ENCODE peak calls at places on chromosome 14, in four cellular contexts. Q is fibroblast of mammary gland, Y is fibroblast of villous mesenchyme, O is heart right ventricle. A is an unnamed sample.

GRCh38 chr14:79730911-79731310 is 480.4 kb downstream of the DIO2 start:
- DNase-seq in Q (no peak), O (no peak), Y (no peak), A (no peak)

GRCh38 chr14:37862263-37862662 is 266.8 kb downstream of the TTC6 start:
- DNase-seq in O (no peak), Q (no peak), Y (no peak), A (no peak)

GRCh38 chr14:55721353-55721752 is 141.3 kb downstream of the KTN1 start:
- DNase-seq in Q (peak), Y (peak), O (no peak), A (peak)

GRCh38 chr14:96934961-96935360 is 137.8 kb downstream of the VRK1 start:
- DNase-seq in O (no peak), Y (no peak), Q (no peak), A (no peak)

GRCh38 chr14:63478024-63478423 is 65.2 kb downstream of the PPP2R5E start:
- DNase-seq in Y (peak), O (no peak), Q (no peak), A (no peak)

GRCh38 chr14:77508249-77508648 is 9.6 kb upstream of the ISM2 start:
- DNase-seq in Q (peak), Y (peak), O (no peak), A (peak)

GRCh38 chr14:57380935-57381334 is 9.5 kb upstream of the NAA30 start:
- DNase-seq in Y (no peak), Q (no peak), O (no peak), A (no peak)

GRCh38 chr14:88030079-88030478 is 25.1 kb downstream of the GPR65 start:
- DNase-seq in Q (no peak), Y (no peak), O (no peak), A (no peak)

GRCh38 chr14:90419200-90419599 is 22.4 kb downstream of the CALM1 start:
- DNase-seq in O (peak), Q (peak), Y (peak), A (peak)

GRCh38 chr14:19917955-19918518 is 2.4 kb upstream of the OR4K5 start:
- DNase-seq in O (no peak), Q (no peak), Y (no peak), A (no peak)

GRCh38 chr14:70642313-70643235 is 858 bp downstream of the TTC9 start:
- DNase-seq in Q (no peak), Y (no peak), O (no peak), A (no peak)

GRCh38 chr14:61421212-61421923 is 100.0 kb downstream of the PRKCH start:
- DNase-seq in Y (no peak), Q (no peak), O (no peak), A (no peak)

GRCh38 chr14:22614240-22614799 is 16.2 kb downstream of the ABHD4 start:
- DNase-seq in O (no peak), Y (peak), Q (peak), A (peak)

GRCh38 chr14:103858063-103858820 is 10.9 kb upstream of the PPP1R13B start:
- DNase-seq in Y (no peak), O (no peak), Q (no peak), A (no peak)

GRCh38 chr14:93857081-93857480 is 68.8 kb upstream of the PRIMA1 start:
- DNase-seq in Q (no peak), O (no peak), Y (no peak), A (no peak)

GRCh38 chr14:69818760-69819191 is 21.7 kb upstream of the SLC10A1 start:
- DNase-seq in O (peak), Q (peak), Y (peak), A (peak)

GRCh38 chr14:68976160-68977067 is 2.7 kb downstream of the ACTN1 start:
- DNase-seq in Q (peak), Y (no peak), O (peak), A (no peak)

GRCh38 chr14:23183076-23183475 is 384 bp downstream of the SLC7A8 start:
- DNase-seq in Q (no peak), Y (no peak), O (no peak), A (no peak)

GRCh38 chr14:59739794-59740193 is 130.8 kb downstream of the RTN1 start:
- DNase-seq in Y (no peak), Q (no peak), O (no peak), A (peak)

GRCh38 chr14:78959674-78960264 is 789.6 kb downstream of the NRXN3 start:
- DNase-seq in Y (peak), O (peak), Q (peak), A (peak)

GRCh38 chr14:89750206-89750867 is 204.2 kb downstream of the EFCAB11 start:
- DNase-seq in Y (peak), Q (peak), O (no peak), A (no peak)

GRCh38 chr14:54194501-54194900 is 202.3 kb upstream of the CDKN3 start:
- DNase-seq in Y (no peak), Q (no peak), O (no peak), A (peak)

GRCh38 chr14:74557691-74558090 is 54.3 kb downstream of the LTBP2 start:
- DNase-seq in Q (no peak), Y (no peak), O (no peak), A (no peak)

GRCh38 chr14:34971801-34972200 is 11.0 kb upstream of the SRP54 start:
- DNase-seq in O (no peak), Y (no peak), Q (no peak), A (no peak)

GRCh38 chr14:22489247-22489551 is 99.8 kb downstream of the DAD1 start:
- DNase-seq in O (no peak), Q (no peak), Y (no peak), A (no peak)

GRCh38 chr14:64760146-64760755 is 56.0 kb downstream of the PLEKHG3 start:
- DNase-seq in Q (peak), O (peak), Y (peak), A (peak)

GRCh38 chr14:21070083-21070609 is at the start of gene ARHGEF40:
- DNase-seq in Q (no peak), Y (peak), O (peak), A (peak)

GRCh38 chr14:105376521-105377440 is 21.6 kb upstream of the TEX22 start:
- DNase-seq in Y (no peak), Q (no peak), O (no peak), A (no peak)

GRCh38 chr14:22536853-22537338 is 52.1 kb downstream of the DAD1 start:
- DNase-seq in O (peak), Y (peak), Q (peak), A (peak)

GRCh38 chr14:77097006-77097688 is 911 bp upstream of the CIPC start:
- DNase-seq in Q (peak), Y (peak), O (no peak), A (peak)

GRCh38 chr14:47186491-47186890 is 488.9 kb downstream of the MDGA2 start:
- DNase-seq in Y (no peak), O (no peak), Q (peak), A (peak)

GRCh38 chr14:88468396-88468795 is 82.9 kb downstream of the SPATA7 start:
- DNase-seq in Q (peak), Y (peak), O (no peak), A (peak)

GRCh38 chr14:96016761-96017160 is 22.4 kb upstream of the C14orf132 start:
- DNase-seq in Y (peak), O (no peak), Q (no peak), A (no peak)

GRCh38 chr14:29354446-29354845 is 573.2 kb downstream of the PRKD1 start:
- DNase-seq in Y (no peak), Q (peak), O (no peak), A (no peak)

GRCh38 chr14:61188936-61189808 is 92.0 kb downstream of the TMEM30B start:
- DNase-seq in Y (peak), O (peak), Q (peak), A (peak)

GRCh38 chr14:76806446-76806845 is 6.2 kb downstream of the ANGEL1 start:
- DNase-seq in Y (no peak), O (no peak), Q (no peak), A (no peak)

GRCh38 chr14:101561145-101561896 is at the start of gene DIO3:
- DNase-seq in Y (peak), Q (no peak), O (no peak), A (peak)
- H3K4me3 ChIP-seq in Y (no peak), Q (no peak), O (no peak), A (no peak)

DNA sequence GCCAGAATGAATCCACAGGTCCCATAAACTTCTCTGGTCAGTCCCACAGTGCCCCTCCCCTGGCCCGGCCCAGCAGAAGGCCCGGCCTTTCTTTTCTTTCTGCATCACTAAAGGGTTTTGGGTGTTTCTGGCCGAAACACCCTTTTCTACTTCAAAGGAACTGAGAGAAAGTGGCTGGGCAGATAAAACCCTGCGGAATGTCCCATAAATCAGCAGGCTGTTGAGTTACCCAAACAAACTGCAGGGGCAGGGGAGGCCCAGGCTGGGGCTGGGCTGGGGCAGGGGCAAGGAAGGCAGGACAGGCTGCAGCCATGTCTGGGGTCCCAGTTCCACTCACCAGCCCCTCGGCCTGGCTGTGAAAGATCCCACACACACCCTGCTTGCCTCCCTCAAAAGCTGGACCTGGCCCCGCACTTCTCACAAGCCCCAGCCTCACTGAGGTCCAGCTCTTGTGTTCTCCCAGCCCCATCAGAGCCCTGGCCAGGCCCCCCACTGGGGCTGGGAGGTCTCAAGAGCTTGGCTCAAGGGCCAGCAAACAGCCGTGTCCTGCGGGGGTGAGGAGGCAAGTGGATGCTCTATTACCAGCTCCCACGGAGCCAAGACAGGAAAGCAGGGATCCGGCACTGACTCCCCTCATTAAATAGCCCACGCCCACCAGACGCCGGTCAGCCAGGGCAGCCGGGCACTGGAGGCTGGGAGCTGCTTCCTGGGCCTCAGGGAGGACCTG is 41.9 kb downstream of the CCNK start:
- DNase-seq in Q (no peak), Y (peak), O (no peak), A (no peak)
- H3K4me3 ChIP-seq in Q (no peak), Y (no peak), O (no peak), A (no peak)

DNA sequence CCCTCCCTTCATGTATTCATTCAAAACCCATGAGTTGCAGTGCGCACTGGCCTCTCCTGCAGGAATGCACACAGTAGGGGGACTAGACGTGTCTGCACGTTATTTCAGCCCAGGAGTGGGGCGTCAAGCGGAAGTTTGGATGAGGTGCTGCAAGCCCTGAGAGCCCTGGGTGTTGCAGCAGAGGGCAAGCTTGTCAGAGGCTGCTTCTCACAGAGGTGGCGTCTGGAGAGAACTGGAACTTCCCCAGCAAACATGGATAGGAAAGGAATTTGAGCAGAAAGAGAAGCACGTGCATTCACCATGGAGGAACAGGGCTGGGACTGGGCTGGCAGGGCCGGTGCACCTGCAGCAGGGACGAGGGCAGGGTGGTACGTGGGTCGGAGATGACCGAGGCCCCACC is 64.9 kb downstream of the TECPR2 start:
- DNase-seq in Y (no peak), Q (no peak), O (no peak), A (no peak)
- H3K4me3 ChIP-seq in Y (no peak), Q (no peak), O (no peak), A (no peak)

DNA sequence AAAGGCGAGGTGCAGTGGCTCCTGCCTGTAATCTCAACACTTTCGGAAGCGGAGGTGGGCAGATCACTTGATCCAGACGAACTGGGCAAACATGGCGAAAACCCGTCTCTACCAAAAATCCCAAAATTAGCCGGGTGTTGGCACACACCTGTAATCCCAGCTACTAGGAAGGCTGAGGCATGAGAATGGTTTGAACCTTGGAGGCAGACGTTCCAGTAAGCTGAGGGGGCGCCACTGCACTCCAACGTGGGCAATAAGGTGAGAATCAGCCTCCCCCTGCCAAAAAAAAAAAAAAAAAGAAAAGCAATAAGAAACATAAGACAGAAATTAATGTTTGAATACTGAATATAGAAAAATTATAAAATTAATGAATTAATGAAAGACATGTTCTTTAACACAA is 928.7 kb downstream of the LRFN5 start:
- DNase-seq in Y (no peak), O (no peak), Q (no peak), A (no peak)
- H3K4me3 ChIP-seq in Y (peak), O (no peak), Q (no peak), A (no peak)

GRCh38 chr14:58662759-58663158 is 25.0 kb downstream of the DACT1 start:
- DNase-seq in Y (no peak), O (no peak), Q (no peak), A (no peak)

GRCh38 chr14:58663494-58664111 is 25.8 kb downstream of the DACT1 start:
- DNase-seq in Y (peak), Q (peak), O (no peak), A (peak)

GRCh38 chr14:58659846-58660245 is 22.1 kb downstream of the DACT1 start:
- DNase-seq in Y (no peak), O (peak), Q (no peak), A (no peak)

GRCh38 chr14:58660407-58660806 is 22.6 kb downstream of the DACT1 start:
- DNase-seq in Y (no peak), Q (no peak), O (no peak), A (no peak)

DNA sequence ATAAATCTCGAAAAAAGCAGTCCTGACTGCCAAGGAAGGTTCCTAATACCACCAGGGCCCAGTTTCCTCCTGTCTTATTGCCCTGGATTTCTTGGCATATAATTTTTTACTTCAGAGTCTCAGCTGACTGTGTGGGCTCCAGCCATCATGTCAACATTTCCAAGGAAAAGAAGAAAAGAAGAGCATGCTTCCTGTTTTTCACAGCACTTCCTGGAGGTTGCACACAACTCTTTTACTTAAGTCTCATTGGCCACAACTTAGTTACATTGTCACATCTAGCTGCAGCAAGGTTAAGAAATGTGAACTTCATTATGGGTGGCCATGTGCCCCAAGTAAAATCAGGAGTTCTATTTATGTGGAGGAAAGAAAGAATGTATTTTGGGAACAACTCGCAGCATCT is 24.3 kb downstream of the DACT1 start:
- DNase-seq in O (no peak), Y (peak), Q (no peak), A (peak)
- H3K4me3 ChIP-seq in O (no peak), Y (no peak), Q (no peak), A (no peak)

A was measured in cardiac fibroblast.